ENCODE peak calls at places on chromosomes 3 and 15, in four cellular contexts. T, B, H and J are unnamed samples.

GRCh38 chr3:126081618-126082333 is 2.1 kb downstream of the SLC41A3 start:
- DNase-seq in T (no peak), B (no peak), H (peak), J (no peak)

GRCh38 chr3:149839874-149840273 is 26.9 kb downstream of the RNF13 start:
- DNase-seq in T (no peak), B (no peak), H (no peak), J (no peak)

GRCh38 chr15:79370716-79371115 is 59.8 kb downstream of the TMED3 start:
- DNase-seq in T (no peak), B (no peak), H (peak), J (no peak)

GRCh38 chr15:73578036-73578435 is 55.2 kb downstream of the NPTN start:
- DNase-seq in T (no peak), B (no peak), H (no peak), J (no peak)

GRCh38 chr15:89243046-89243690 is 611 bp upstream of the FANCI start:
- DNase-seq in T (no peak), B (no peak), H (peak), J (no peak)

GRCh38 chr3:195260286-195260905 is 10.6 kb downstream of the XXYLT1 start:
- DNase-seq in T (no peak), B (no peak), H (no peak), J (no peak)

GRCh38 chr3:25664066-25664809 is 469 bp downstream of the TOP2B start:
- DNase-seq in T (peak), B (peak), H (peak), J (peak)

GRCh38 chr3:187205683-187206082 is 8.4 kb downstream of the RTP1 start:
- DNase-seq in T (no peak), B (no peak), H (no peak), J (no peak)

GRCh38 chr3:112671930-112672715 is 31.2 kb upstream of the CCDC80 start:
- DNase-seq in T (no peak), B (no peak), H (peak), J (no peak)

GRCh38 chr3:14810795-14811661 is 7.7 kb upstream of the FGD5 start:
- DNase-seq in T (no peak), B (no peak), H (no peak), J (no peak)

GRCh38 chr3:171508676-171509075 is 48.5 kb upstream of the TNIK start:
- DNase-seq in T (no peak), B (no peak), H (no peak), J (no peak)

GRCh38 chr15:74857082-74857655 is 14.2 kb upstream of the ULK3 start:
- DNase-seq in T (no peak), B (no peak), H (no peak), J (no peak)

GRCh38 chr15:69410290-69410874 is 3.8 kb upstream of the KIF23 start:
- DNase-seq in T (no peak), B (no peak), H (no peak), J (peak)

GRCh38 chr3:12966847-12967750 is 106.1 kb downstream of the IQSEC1 start:
- DNase-seq in T (no peak), B (no peak), H (peak), J (no peak)

GRCh38 chr3:43999920-44000319 is 241.8 kb upstream of the TOPAZ1 start:
- DNase-seq in T (no peak), B (no peak), H (no peak), J (no peak)

GRCh38 chr3:64848822-64849221 is 161.0 kb upstream of the ADAMTS9 start:
- DNase-seq in T (no peak), B (no peak), H (peak), J (no peak)

GRCh38 chr15:91271565-91272153 is 171.6 kb downstream of the SV2B start:
- DNase-seq in T (peak), B (no peak), H (peak), J (peak)

GRCh38 chr15:40282870-40283614 is at the start of gene ANKRD63:
- DNase-seq in T (no peak), B (no peak), H (no peak), J (no peak)

GRCh38 chr15:34809186-34809585 is 13.8 kb upstream of the ACTC1 start:
- DNase-seq in T (no peak), B (no peak), H (no peak), J (no peak)

GRCh38 chr3:139940622-139941021 is 5.6 kb downstream of the CLSTN2 start:
- DNase-seq in T (no peak), B (no peak), H (no peak), J (no peak)

GRCh38 chr15:71800835-71801745 is 9.3 kb upstream of the NR2E3 start:
- DNase-seq in T (no peak), B (no peak), H (peak), J (peak)

GRCh38 chr3:68773401-68773800 is 158.9 kb downstream of the TAFA4 start:
- DNase-seq in T (no peak), B (no peak), H (no peak), J (no peak)

GRCh38 chr15:89177633-89178306 is 43.6 kb downstream of the RLBP1 start:
- DNase-seq in T (peak), B (peak), H (peak), J (peak)

GRCh38 chr3:17038141-17038540 is 153.4 kb downstream of the PLCL2 start:
- DNase-seq in T (no peak), B (no peak), H (no peak), J (no peak)

GRCh38 chr15:51181221-51181620 is 86.5 kb upstream of the TNFAIP8L3 start:
- DNase-seq in T (no peak), B (no peak), H (no peak), J (no peak)

GRCh38 chr3:123349566-123350450 is 99.1 kb downstream of the ADCY5 start:
- DNase-seq in T (no peak), B (no peak), H (no peak), J (no peak)

GRCh38 chr3:69740103-69741021 is 1.1 kb downstream of the MITF start:
- DNase-seq in T (no peak), B (no peak), H (no peak), J (no peak)

GRCh38 chr3:56858331-56858730 is 56.6 kb upstream of the ARHGEF3 start:
- DNase-seq in T (no peak), B (no peak), H (no peak), J (no peak)

GRCh38 chr3:180680097-180680430 is 775 bp upstream of the CCDC39 start:
- DNase-seq in T (no peak), B (no peak), H (peak), J (peak)

GRCh38 chr3:177523991-177524438 is 326.7 kb upstream of the TBL1XR1 start:
- DNase-seq in T (no peak), B (no peak), H (peak), J (no peak)

GRCh38 chr15:67116742-67117141 is 51.3 kb downstream of the SMAD3 start:
- DNase-seq in T (no peak), B (no peak), H (no peak), J (no peak)

GRCh38 chr3:158458464-158458863 is 112.5 kb upstream of the MLF1 start:
- DNase-seq in T (no peak), B (no peak), H (no peak), J (no peak)

DNA sequence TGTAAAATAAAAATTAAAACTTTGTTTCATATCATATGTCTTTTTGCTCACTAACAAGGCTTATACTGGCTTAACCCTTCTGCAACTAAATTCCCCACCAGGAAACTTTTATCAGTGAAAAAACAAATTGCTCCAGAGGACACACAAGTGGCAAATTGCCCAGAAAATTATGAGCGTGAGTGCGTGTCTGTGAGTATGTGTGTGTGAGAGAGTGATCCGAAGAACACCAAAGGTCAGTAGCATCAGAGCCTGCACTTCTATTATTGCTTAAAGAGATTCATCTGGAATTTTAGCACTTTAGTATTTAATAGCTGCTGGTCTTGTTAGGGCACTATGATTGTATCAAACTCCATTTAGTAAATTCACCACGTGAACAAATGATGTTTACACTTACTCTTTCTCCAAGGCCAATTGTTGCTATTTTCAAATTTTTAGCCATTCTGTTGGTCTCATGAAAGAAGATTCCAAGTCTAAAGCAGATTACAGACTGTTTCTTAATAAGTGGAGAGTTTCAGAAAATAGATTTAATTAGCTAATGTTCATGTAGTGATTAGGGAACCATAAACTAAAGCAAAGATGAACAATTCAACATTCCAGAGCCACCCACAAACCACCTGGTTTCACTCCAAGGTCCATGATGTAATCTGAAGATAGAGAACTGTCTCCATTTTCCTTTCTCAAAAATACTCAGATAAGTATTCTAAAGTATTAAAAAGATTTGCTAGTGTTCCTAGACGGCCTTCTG is 91.1 kb upstream of the IL12A start:
- DNase-seq in T (no peak), B (no peak), H (peak), J (no peak)
- H3K27ac ChIP-seq in T (peak), B (peak), H (no peak), J (peak)

GRCh38 chr3:49357466-49358216 is 512 bp downstream of the GPX1 start:
- DNase-seq in T (no peak), B (peak), H (peak), J (no peak)

GRCh38 chr3:49358217-49358883 is at the start of gene GPX1:
- DNase-seq in T (peak), B (peak), H (peak), J (peak)

GRCh38 chr3:49358884-49359225 is 702 bp upstream of the GPX1 start:
- DNase-seq in T (no peak), B (no peak), H (no peak), J (no peak)

GRCh38 chr3:49359623-49360022 is 1.5 kb upstream of the GPX1 start:
- DNase-seq in T (no peak), B (no peak), H (no peak), J (no peak)

DNA sequence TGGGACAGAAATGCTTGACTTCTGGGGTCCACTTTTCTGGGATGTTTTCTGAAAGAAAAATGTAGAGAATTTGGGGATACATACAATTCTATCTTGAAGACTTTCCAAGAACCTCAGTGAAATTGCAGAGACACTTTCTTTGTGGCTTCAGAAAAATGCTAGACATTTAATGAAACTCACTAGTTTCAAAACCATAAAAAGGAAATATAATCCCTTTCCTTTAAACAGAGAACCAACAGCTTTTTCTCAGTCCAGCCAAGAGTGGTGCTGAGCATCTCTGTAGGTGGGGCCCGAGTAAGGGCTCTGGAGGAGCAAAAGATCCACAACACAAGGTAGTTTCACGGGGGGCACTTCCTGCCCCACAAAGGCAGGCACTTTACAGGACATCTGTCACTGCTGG is 4.4 kb upstream of the GPX1 start:
- DNase-seq in T (no peak), B (no peak), H (no peak), J (no peak)
- H3K27ac ChIP-seq in T (no peak), B (no peak), H (no peak), J (no peak)

GRCh38 chr3:137867611-137868010 is 103.5 kb downstream of the SOX14 start:
- DNase-seq in T (no peak), B (no peak), H (no peak), J (no peak)
- H3K27ac ChIP-seq in T (no peak), B (no peak), H (no peak), J (no peak)

GRCh38 chr3:4953119-4953518 is 26.1 kb upstream of the BHLHE40 start:
- DNase-seq in T (no peak), B (no peak), H (no peak), J (no peak)
- H3K27ac ChIP-seq in T (no peak), B (no peak), H (no peak), J (no peak)

GRCh38 chr3:98735761-98736269 is 27.3 kb upstream of the ST3GAL6 start:
- DNase-seq in T (no peak), B (no peak), H (no peak), J (no peak)

GRCh38 chr3:98734311-98734710 is 28.8 kb upstream of the ST3GAL6 start:
- DNase-seq in T (no peak), B (no peak), H (no peak), J (no peak)

GRCh38 chr3:98735296-98735695 is 27.8 kb upstream of the ST3GAL6 start:
- DNase-seq in T (no peak), B (no peak), H (no peak), J (no peak)

GRCh38 chr3:98734737-98735136 is 28.4 kb upstream of the ST3GAL6 start:
- DNase-seq in T (no peak), B (no peak), H (no peak), J (no peak)

DNA sequence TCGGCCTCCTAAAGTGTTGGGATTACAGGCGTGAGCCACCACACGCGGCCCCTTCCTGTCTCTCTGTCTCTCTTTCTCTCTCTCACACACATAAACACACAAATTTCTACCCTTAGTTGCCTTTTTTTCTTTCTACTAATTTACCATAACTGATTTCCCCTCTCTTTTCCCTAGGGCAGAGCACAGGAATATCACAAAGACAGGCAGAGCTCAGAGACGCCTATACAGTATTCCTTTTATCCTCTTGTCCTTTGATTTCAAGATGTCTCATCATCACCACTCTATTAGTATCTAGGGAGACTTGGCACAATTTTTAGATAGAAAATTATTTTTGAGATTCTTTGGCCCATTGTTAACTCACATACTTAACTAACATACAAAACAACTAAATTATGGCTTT is 25.8 kb upstream of the ST3GAL6 start:
- DNase-seq in T (no peak), B (no peak), H (no peak), J (no peak)
- H3K27ac ChIP-seq in T (no peak), B (peak), H (no peak), J (no peak)

GRCh38 chr3:45948409-45948808 is 5.1 kb downstream of the CXCR6 start:
- DNase-seq in T (no peak), B (no peak), H (peak), J (no peak)
- H3K27ac ChIP-seq in T (no peak), B (peak), H (peak), J (no peak)